ENCODE peak calls at places on chromosomes 1 and 21, in six cellular contexts. B is body of pancreas, P is fibroblast of lung, O is esophagus muscularis mucosa, T is left ventricle myocardium inferior, S is adrenal gland. G is an unnamed sample.

GRCh38 chr1:228163004-228163753 is 2.4 kb upstream of the IBA57 start:
- DNase-seq in B (peak; percentile 50), P (no peak), O (no peak), T (peak; percentile 67), S (peak; percentile 51), G (peak; percentile 77)

GRCh38 chr1:204356997-204357396 is 2.7 kb downstream of the PLEKHA6 start:
- DNase-seq in B (no peak), P (no peak), O (no peak), T (no peak), S (no peak), G (no peak)

GRCh38 chr1:222618880-222619321 is 1.0 kb downstream of the MIA3 start:
- DNase-seq in B (peak; percentile 46), P (peak; percentile 35), O (no peak), T (peak; percentile 18), S (peak; percentile 20), G (no peak)

GRCh38 chr1:15885701-15886612 is 38.5 kb downstream of the SPEN start:
- DNase-seq in B (peak; percentile 97), P (peak; percentile 97), O (peak; percentile 99), T (peak; percentile 98), S (peak; percentile 99), G (peak; percentile 99)

GRCh38 chr1:214318356-214318755 is 37.4 kb downstream of the SMYD2 start:
- DNase-seq in B (no peak), P (no peak), O (no peak), T (no peak), S (no peak), G (peak; percentile 59)

GRCh38 chr1:169680377-169681019 is 30.9 kb downstream of the SELL start:
- DNase-seq in B (no peak), P (no peak), O (no peak), T (no peak), S (no peak), G (no peak)

GRCh38 chr21:42650033-42650370 is 3.4 kb upstream of the PDE9A start:
- DNase-seq in B (no peak), P (no peak), O (no peak), T (peak; percentile 12), S (no peak), G (no peak)

GRCh38 chr1:25767437-25767770 is 32.6 kb upstream of the SELENON start:
- DNase-seq in B (no peak), P (no peak), O (no peak), T (no peak), S (no peak), G (no peak)

GRCh38 chr1:153483776-153484175 is 23.3 kb upstream of the S100A7 start:
- DNase-seq in B (no peak), P (no peak), O (no peak), T (no peak), S (no peak), G (no peak)

GRCh38 chr21:38352536-38353219 is 95.9 kb downstream of the KCNJ15 start:
- DNase-seq in B (peak; percentile 63), P (peak; percentile 77), O (no peak), T (peak; percentile 25), S (peak; percentile 52), G (peak; percentile 76)

GRCh38 chr1:201634261-201634660 is 95.3 kb downstream of the NAV1 start:
- DNase-seq in B (no peak), P (peak; percentile 74), O (no peak), T (no peak), S (no peak), G (no peak)

GRCh38 chr1:226624526-226624925 is 76.0 kb downstream of the STUM start:
- DNase-seq in B (no peak), P (peak; percentile 15), O (no peak), T (no peak), S (no peak), G (no peak)

GRCh38 chr21:14616303-14617039 is 70.4 kb upstream of the SAMSN1 start:
- DNase-seq in B (no peak), P (no peak), O (no peak), T (no peak), S (no peak), G (no peak)
- H3K4me1 ChIP-seq in B (no peaks in the 10 kb centered on the region), P (no peaks in the 10 kb centered on the region), O (peaks cover 10% of the 10 kb centered on the region), T (no peaks in the 10 kb centered on the region), S (no peaks in the 10 kb centered on the region), G (no peaks in the 10 kb centered on the region)

DNA sequence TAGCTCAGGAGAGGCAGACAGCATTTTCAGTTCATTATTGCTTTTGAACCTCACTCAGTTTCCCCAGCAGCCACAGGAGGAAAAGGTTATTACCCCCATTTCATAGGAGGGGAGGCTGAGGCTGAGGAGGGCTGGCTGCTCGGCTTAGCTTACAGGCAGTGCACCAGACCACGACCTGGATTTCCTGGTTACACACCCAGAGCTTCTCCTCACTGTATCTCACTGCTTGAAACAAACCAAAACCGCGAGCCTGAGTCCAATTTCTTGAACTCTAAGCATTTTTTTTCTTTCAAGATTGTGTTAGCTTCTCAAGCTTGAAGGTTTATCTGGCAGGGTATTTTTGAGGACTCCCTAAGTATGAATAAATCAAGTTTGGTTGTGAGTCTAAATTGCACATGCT is 188.9 kb upstream of the EDN2 start:
- DNase-seq in B (no peak), P (peak; percentile 58), O (no peak), T (no peak), S (no peak), G (no peak)
- H3K4me3 ChIP-seq in B (no peak overlapping the region), P (no peak overlapping the region), O (no peak overlapping the region), T (no peak overlapping the region), S (no peak overlapping the region), G (no peak overlapping the region)

GRCh38 chr21:33238565-33239255 is 9.0 kb downstream of the IFNAR2 start:
- DNase-seq in B (no peak), P (no peak), O (no peak), T (no peak), S (no peak), G (no peak)

GRCh38 chr21:33241846-33242245 is 12.1 kb downstream of the IFNAR2 start:
- DNase-seq in B (no peak), P (no peak), O (no peak), T (no peak), S (no peak), G (no peak)

GRCh38 chr21:33238146-33238545 is 8.4 kb downstream of the IFNAR2 start:
- DNase-seq in B (no peak), P (no peak), O (no peak), T (no peak), S (no peak), G (no peak)

GRCh38 chr21:33237446-33237845 is 7.7 kb downstream of the IFNAR2 start:
- DNase-seq in B (no peak), P (no peak), O (no peak), T (no peak), S (no peak), G (no peak)

DNA sequence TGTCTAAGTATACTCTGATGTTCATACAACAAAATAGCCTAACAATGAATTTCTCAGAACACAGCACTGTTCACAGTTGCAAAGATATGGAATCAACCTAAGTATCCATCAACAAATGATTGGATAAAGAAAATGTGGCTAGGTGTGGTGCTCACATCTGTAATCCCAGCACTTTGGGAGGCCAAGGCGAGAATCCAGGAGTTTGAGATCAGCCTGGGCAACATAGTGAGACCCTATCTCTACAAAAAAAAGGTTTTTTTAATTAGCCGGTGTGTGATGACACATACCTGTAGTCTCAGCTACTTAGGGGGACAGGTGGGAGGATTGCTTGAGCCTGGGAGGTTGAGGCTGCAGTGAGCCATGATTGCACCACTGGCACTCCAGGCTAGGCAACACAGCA is 10.7 kb downstream of the IFNAR2 start:
- DNase-seq in B (no peak), P (no peak), O (no peak), T (no peak), S (no peak), G (no peak)
- H3K27ac ChIP-seq in B (no peak overlapping the region), P (no peak overlapping the region), O (no peak overlapping the region), T (no peak overlapping the region), S (no peak overlapping the region), G (no peak overlapping the region)

DNA sequence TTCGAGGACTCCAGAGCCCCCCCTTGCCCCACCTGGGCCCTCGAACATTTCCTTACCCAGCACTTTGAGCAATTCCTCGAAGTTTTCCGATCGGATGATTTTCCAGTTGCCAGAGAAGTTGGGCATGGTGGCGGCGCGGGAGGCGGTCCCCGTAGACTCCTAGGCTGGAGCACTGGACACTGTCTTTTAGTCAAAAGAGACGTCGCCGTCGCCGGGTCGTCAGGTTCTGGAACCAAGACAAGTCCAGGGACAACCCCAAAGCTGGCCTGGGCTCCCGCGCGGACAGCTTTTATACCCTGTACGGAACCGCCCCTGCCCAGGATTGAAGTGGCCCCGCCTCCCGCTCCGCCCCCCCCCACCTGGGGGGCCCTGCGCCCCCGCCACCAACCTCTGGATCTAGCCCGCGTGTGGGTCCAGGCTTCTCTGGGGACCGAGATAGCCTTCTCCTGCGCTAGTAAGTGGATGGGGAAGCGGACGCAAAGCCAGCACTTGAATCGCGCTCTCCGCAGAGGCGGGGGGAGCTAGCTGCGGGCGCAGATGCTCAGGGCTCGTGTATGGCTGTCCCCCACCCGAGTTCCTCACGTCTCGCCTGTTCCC is at the start of gene CRABP2:
- DNase-seq in B (no peak), P (peak; percentile 56), O (no peak), T (no peak), S (no peak), G (no peak)
- H3K4me1 ChIP-seq in B (peaks cover 41% of the 10 kb centered on the region), P (peaks cover 39% of the 10 kb centered on the region), O (peaks cover 67% of the 10 kb centered on the region), T (peaks cover 42% of the 10 kb centered on the region), S (peaks cover 23% of the 10 kb centered on the region), G (no peaks in the 10 kb centered on the region)